ENCODE peak calls at places on chromosomes 1 and 21, in eight cellular contexts. B is nucleus accumbens; H is prostate gland; P is activated CD4-positive, alpha-beta T cell treated with anti-CD3 and anti-CD28 coated beads, Interleukin-2, amount 50 U/mL, for 48 hours; F is hippocampal formation; S is HTR-8/SVneo; K is HT-29; C is GM12865. L is an unnamed sample.

GRCh38 chr1:43831866-43832654 is 101.5 kb upstream of the ARTN start:
- DNase-seq in B (no peak), H (no peak), P (peak; percentile 21), F (no peak), S (no peak), K (no peak), C (peak; percentile 74), L (no peak)

GRCh38 chr1:22224631-22225030 is 81.7 kb upstream of the WNT4 start:
- DNase-seq in B (no peak), H (no peak), P (no peak), F (no peak), S (no peak), K (no peak), C (no peak), L (no peak)

GRCh38 chr1:218224101-218224500 is 61.0 kb upstream of the RRP15 start:
- DNase-seq in B (no peak), H (no peak), P (no peak), F (no peak), S (no peak), K (no peak), C (no peak), L (no peak)

GRCh38 chr1:166233750-166234366 is 67.1 kb upstream of the FAM78B start:
- DNase-seq in B (no peak), H (no peak), P (no peak), F (no peak), S (no peak), K (no peak), C (no peak), L (no peak)

GRCh38 chr1:165747632-165748452 is 20.8 kb downstream of the TMCO1 start:
- DNase-seq in B (no peak), H (no peak), P (no peak), F (no peak), S (no peak), K (no peak), C (no peak), L (no peak)

GRCh38 chr1:24361811-24362210 is 42.7 kb downstream of the GRHL3 start:
- DNase-seq in B (no peak), H (no peak), P (no peak), F (no peak), S (no peak), K (no peak), C (no peak), L (no peak)

GRCh38 chr1:222090103-222090502 is 348.2 kb upstream of the DUSP10 start:
- DNase-seq in B (no peak), H (no peak), P (no peak), F (no peak), S (no peak), K (no peak), C (no peak), L (no peak)

GRCh38 chr21:44405091-44405947 is 50.0 kb upstream of the LRRC3 start:
- DNase-seq in B (no peak), H (no peak), P (no peak), F (no peak), S (no peak), K (no peak), C (no peak), L (no peak)

GRCh38 chr1:225480825-225481434 is 53.1 kb upstream of the LBR start:
- DNase-seq in B (no peak), H (no peak), P (peak; percentile 69), F (no peak), S (peak; percentile 54), K (peak; percentile 82), C (peak; percentile 61), L (no peak)

GRCh38 chr1:70284366-70284765 is 63.2 kb downstream of the SRSF11 start:
- DNase-seq in B (no peak), H (no peak), P (no peak), F (no peak), S (no peak), K (no peak), C (no peak), L (no peak)

GRCh38 chr1:48043524-48043923 is 46.3 kb upstream of the TRABD2B start:
- DNase-seq in B (no peak), H (no peak), P (no peak), F (no peak), S (no peak), K (no peak), C (no peak), L (no peak)

L was measured in fibroblast of pulmonary artery.